ENCODE peak calls at places on chromosome 20, in ten cellular contexts. E is fibroblast of lung; U is naive thymus-derived CD4-positive, alpha-beta T cell; C is HCT116; R is brain microvascular endothelial cell; M is hepatocyte; V is neural progenitor cell; A is gastrocnemius medialis; I is CD8-positive, alpha-beta T cell; W is PC-9. Z is an unnamed sample.

GRCh38 chr20:58882704-58883089 is 30.2 kb downstream of the GNAS start:
- DNase-seq in E (no peak), U (no peak), C (no peak), R (no peak), M (no peak), V (no peak), A (no peak), I (no peak), W (no peak), Z (no peak)

GRCh38 chr20:38882600-38882999 is 43.6 kb upstream of the FAM83D start:
- DNase-seq in E (no peak), U (no peak), C (no peak), R (no peak), M (no peak), V (no peak), A (no peak), I (no peak), W (no peak), Z (no peak)

GRCh38 chr20:653110-653589 is at the start of gene SRXN1:
- DNase-seq in E (peak; percentile 92), U (peak; percentile 91), C (peak; percentile 81), R (peak; percentile 80), M (peak; percentile 96), V (peak; percentile 96), A (peak; percentile 92), I (peak; percentile 79), W (peak; percentile 94), Z (peak; percentile 77)

GRCh38 chr20:41524980-41525613 is 93.1 kb downstream of the CHD6 start:
- DNase-seq in E (peak; percentile 4), U (no peak), C (no peak), R (peak; percentile 27), M (peak; percentile 20), V (peak; percentile 29), A (peak; percentile 27), I (no peak), W (no peak), Z (peak; percentile 30)

GRCh38 chr20:44642203-44643153 is 9.0 kb downstream of the ADA start:
- DNase-seq in E (peak; percentile 87), U (peak; percentile 30), C (no peak), R (peak; percentile 86), M (peak; percentile 81), V (peak; percentile 29), A (peak; percentile 42), I (peak; percentile 26), W (peak; percentile 64), Z (peak; percentile 61)

GRCh38 chr20:3922983-3923339 is 33.8 kb downstream of the PANK2 start:
- DNase-seq in E (no peak), U (no peak), C (no peak), R (no peak), M (no peak), V (no peak), A (no peak), I (no peak), W (no peak), Z (no peak)

GRCh38 chr20:33883164-33883563 is 72.0 kb downstream of the CHMP4B start:
- DNase-seq in E (no peak), U (no peak), C (no peak), R (no peak), M (no peak), V (no peak), A (no peak), I (no peak), W (no peak), Z (no peak)

GRCh38 chr20:50064640-50065615 is 48.0 kb downstream of the UBE2V1 start:
- DNase-seq in E (no peak), U (no peak), C (no peak), R (no peak), M (no peak), V (no peak), A (no peak), I (no peak), W (no peak), Z (no peak)

GRCh38 chr20:63224272-63225081 is 8.5 kb upstream of the YTHDF1 start:
- DNase-seq in E (peak; percentile 51), U (no peak), C (no peak), R (peak; percentile 27), M (peak; percentile 66), V (peak; percentile 58), A (no peak), I (no peak), W (peak; percentile 96), Z (no peak)

GRCh38 chr20:37430044-37430443 is 84.1 kb downstream of the SRC start:
- DNase-seq in E (no peak), U (no peak), C (no peak), R (no peak), M (no peak), V (no peak), A (no peak), I (no peak), W (no peak), Z (no peak)

GRCh38 chr20:10648651-10649050 is 25.1 kb downstream of the JAG1 start:
- DNase-seq in E (peak; percentile 77), U (no peak), C (no peak), R (peak; percentile 92), M (no peak), V (no peak), A (no peak), I (no peak), W (no peak), Z (no peak)

GRCh38 chr20:4297141-4297826 is 281.9 kb upstream of the RNF24 start:
- DNase-seq in E (peak; percentile 13), U (no peak), C (no peak), R (peak; percentile 6), M (no peak), V (no peak), A (no peak), I (no peak), W (no peak), Z (no peak)

GRCh38 chr20:2859330-2860121 is 13.8 kb upstream of the PTPRA start:
- DNase-seq in E (peak; percentile 49), U (no peak), C (no peak), R (no peak), M (no peak), V (no peak), A (no peak), I (no peak), W (no peak), Z (no peak)

GRCh38 chr20:4041748-4042411 is 26.5 kb upstream of the RNF24 start:
- DNase-seq in E (peak; percentile 89), U (no peak), C (peak; percentile 95), R (peak; percentile 87), M (peak; percentile 92), V (no peak), A (peak; percentile 31), I (no peak), W (peak; percentile 94), Z (peak; percentile 38)

GRCh38 chr20:16475225-16475624 is 98.0 kb downstream of the KIF16B start:
- DNase-seq in E (peak; percentile 66), U (no peak), C (no peak), R (peak; percentile 64), M (peak; percentile 49), V (no peak), A (peak; percentile 38), I (no peak), W (no peak), Z (no peak)

GRCh38 chr20:36154696-36155628 is at the start of gene EPB41L1:
- DNase-seq in E (no peak), U (no peak), C (no peak), R (no peak), M (peak; percentile 44), V (peak; percentile 56), A (no peak), I (no peak), W (no peak), Z (no peak)
- H3K27ac ChIP-seq in E (no peak within 1 kb of the TSS), U (no peak within 1 kb of the TSS), C (peak within 1 kb of the TSS; percentile 44), R (no peak within 1 kb of the TSS), M (peak within 1 kb of the TSS; percentile 84), V (no peak within 1 kb of the TSS), A (peak within 1 kb of the TSS; percentile 69), I (no peak within 1 kb of the TSS), W (peak within 1 kb of the TSS; percentile 45), Z (peak within 1 kb of the TSS; percentile 66)

GRCh38 chr20:48759631-48760245 is 68.1 kb downstream of the PREX1 start:
- DNase-seq in E (no peak), U (no peak), C (no peak), R (no peak), M (no peak), V (no peak), A (no peak), I (no peak), W (no peak), Z (no peak)
- H3K27ac ChIP-seq in E (no peak overlapping the region), U (peak overlapping the region; percentile 57), C (no peak overlapping the region), R (no peak overlapping the region), M (no peak overlapping the region), V (no peak overlapping the region), A (no peak overlapping the region), I (peak overlapping the region; percentile 87), W (no peak overlapping the region), Z (no peak overlapping the region)

GRCh38 chr20:19497064-19497463 is 261.0 kb upstream of the RIN2 start:
- DNase-seq in E (no peak), U (no peak), C (no peak), R (peak; percentile 7), M (no peak), V (no peak), A (no peak), I (no peak), W (no peak), Z (no peak)
- H3K27ac ChIP-seq in E (no peak overlapping the region), U (no peak overlapping the region), C (no peak overlapping the region), R (no peak overlapping the region), M (no peak overlapping the region), V (no peak overlapping the region), A (no peak overlapping the region), I (no peak overlapping the region), W (no peak overlapping the region), Z (no peak overlapping the region)

GRCh38 chr20:64266988-64267387 is 11.4 kb downstream of the PCMTD2 start:
- DNase-seq in E (no peak), U (no peak), C (no peak), R (no peak), M (no peak), V (no peak), A (no peak), I (no peak), W (no peak), Z (no peak)

GRCh38 chr20:64261138-64261537 is 5.6 kb downstream of the PCMTD2 start:
- DNase-seq in E (peak; percentile 64), U (no peak), C (no peak), R (peak; percentile 12), M (peak; percentile 74), V (no peak), A (peak; percentile 28), I (no peak), W (no peak), Z (no peak)

GRCh38 chr20:64265201-64265600 is 9.7 kb downstream of the PCMTD2 start:
- DNase-seq in E (no peak), U (no peak), C (no peak), R (no peak), M (no peak), V (no peak), A (no peak), I (no peak), W (no peak), Z (no peak)

GRCh38 chr20:64260239-64260638 is 4.7 kb downstream of the PCMTD2 start:
- DNase-seq in E (no peak), U (no peak), C (no peak), R (no peak), M (no peak), V (no peak), A (no peak), I (no peak), W (no peak), Z (no peak)

DNA sequence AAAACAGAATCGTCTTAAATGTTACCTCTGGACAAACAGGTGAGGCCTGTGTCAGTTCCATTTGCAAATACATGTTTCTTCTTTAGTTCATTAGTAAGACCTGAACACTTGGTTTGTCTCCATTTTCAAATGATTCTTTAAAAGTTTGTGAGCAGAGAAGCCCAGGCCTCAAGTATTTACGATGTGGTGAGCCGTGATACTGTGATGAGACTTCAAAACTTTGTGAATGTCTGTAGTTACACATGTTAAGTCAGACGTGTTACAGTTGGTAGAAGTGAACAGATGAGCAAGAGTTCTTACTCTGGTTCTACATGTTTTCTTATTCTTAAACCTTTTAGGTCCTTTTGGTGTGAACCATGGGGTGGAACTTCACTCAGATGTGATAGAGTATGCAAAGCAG is 8.5 kb downstream of the PCMTD2 start:
- DNase-seq in E (no peak), U (no peak), C (no peak), R (no peak), M (no peak), V (no peak), A (no peak), I (no peak), W (no peak), Z (no peak)
- H3K27ac ChIP-seq in E (no peak overlapping the region), U (no peak overlapping the region), C (no peak overlapping the region), R (no peak overlapping the region), M (no peak overlapping the region), V (no peak overlapping the region), A (no peak overlapping the region), I (no peak overlapping the region), W (no peak overlapping the region), Z (no peak overlapping the region)